ENCODE peak calls at places on chromosomes 1 and 21, in ten cellular contexts. L is activated CD4-positive, alpha-beta T cell treated with anti-CD3 and anti-CD28 coated beads for 24 hours; G is ELR; M is NCI-H1417; U is suprapubic skin; Y is WTC11; S is EL; C is T-helper 1 cell; F is CD8-positive, alpha-beta T cell; V is activated naive CD4-positive, alpha-beta T cell treated with anti-CD3 and anti-CD28 coated beads for 36 hours. T is an unnamed sample.

GRCh38 chr1:237959838-237960237 is 69.1 kb upstream of the ZP4 start:
- DNase-seq in Y (no peak), C (no peak), S (no peak), V (no peak), M (no peak), F (no peak), L (no peak), G (peak; percentile 5), U (no peak), T (no peak)

GRCh38 chr1:24380508-24380907 is 33.1 kb downstream of the STPG1 start:
- DNase-seq in C (no peak), L (no peak), V (no peak), F (no peak), Y (no peak), S (no peak), G (no peak), M (no peak), U (no peak), T (peak; percentile 9)

GRCh38 chr1:206513312-206514111 is 6.2 kb downstream of the RASSF5 start:
- DNase-seq in G (peak; percentile 85), C (no peak), M (no peak), V (no peak), U (peak; percentile 82), Y (no peak), L (no peak), F (no peak), S (peak; percentile 92), T (no peak)

GRCh38 chr1:159821171-159821867 is 5.4 kb upstream of the SLAMF8 start:
- DNase-seq in V (no peak), Y (peak; percentile 25), F (peak; percentile 25), U (no peak), M (peak; percentile 64), S (no peak), L (no peak), G (no peak), C (no peak), T (no peak)

GRCh38 chr1:101567582-101568189 is 330.9 kb downstream of the S1PR1 start:
- DNase-seq in S (peak; percentile 36), L (peak; percentile 9), Y (peak; percentile 48), V (peak; percentile 64), U (no peak), F (peak; percentile 49), G (peak; percentile 57), C (peak; percentile 25), M (peak; percentile 50), T (peak; percentile 46)

GRCh38 chr1:92219028-92219427 is 1.3 kb downstream of the C1orf146 start:
- DNase-seq in V (no peak), Y (no peak), S (no peak), F (no peak), U (no peak), G (peak; percentile 29), M (no peak), C (no peak), L (no peak), T (no peak)

GRCh38 chr1:197911857-197912696 is 5.1 kb upstream of the LHX9 start:
- DNase-seq in Y (peak; percentile 54), V (no peak), F (no peak), M (no peak), G (peak; percentile 30), C (no peak), L (no peak), U (no peak), S (peak; percentile 22), T (peak; percentile 52)

GRCh38 chr1:227764019-227764391 is 28.8 kb downstream of the SNAP47 start:
- DNase-seq in U (no peak), G (peak; percentile 19), F (no peak), M (no peak), S (peak; percentile 52), C (no peak), Y (no peak), V (no peak), L (no peak), T (no peak)

GRCh38 chr21:38993561-38993960 is 187.8 kb downstream of the ETS2 start:
- DNase-seq in V (no peak), F (no peak), L (no peak), U (no peak), G (peak; percentile 90), C (no peak), S (peak; percentile 93), M (no peak), Y (no peak), T (no peak)

GRCh38 chr1:9275567-9276034 is 17.1 kb upstream of the SPSB1 start:
- DNase-seq in S (peak; percentile 95), V (peak; percentile 85), L (peak; percentile 65), F (peak; percentile 21), U (no peak), M (no peak), Y (no peak), G (peak; percentile 95), C (no peak), T (no peak)

GRCh38 chr1:168476588-168477379 is 67.0 kb downstream of the XCL2 start:
- DNase-seq in M (no peak), G (no peak), F (no peak), Y (no peak), S (no peak), V (no peak), C (no peak), L (no peak), U (no peak), T (no peak)

GRCh38 chr21:40881767-40882166 is 34.8 kb upstream of the DSCAM start:
- DNase-seq in L (no peak), U (no peak), S (no peak), G (no peak), F (no peak), M (no peak), Y (no peak), C (no peak), V (no peak), T (no peak)

GRCh38 chr1:208524920-208525319 is 280.7 kb upstream of the PLXNA2 start:
- DNase-seq in S (no peak), M (no peak), F (no peak), L (no peak), C (no peak), V (no peak), U (no peak), Y (no peak), G (no peak), T (no peak)

GRCh38 chr1:116432655-116433282 is 59.7 kb downstream of the ATP1A1 start:
- DNase-seq in U (no peak), F (no peak), M (peak; percentile 50), G (no peak), S (no peak), V (no peak), C (no peak), L (no peak), Y (no peak), T (no peak)

GRCh38 chr1:29125237-29125641 is 1.5 kb upstream of the TMEM200B start:
- DNase-seq in L (no peak), V (no peak), U (peak; percentile 72), S (no peak), G (no peak), F (no peak), M (no peak), C (no peak), Y (no peak), T (no peak)

GRCh38 chr21:46058339-46059145 is 39.4 kb upstream of the COL6A2 start:
- DNase-seq in G (no peak), M (no peak), Y (no peak), C (no peak), S (no peak), L (no peak), F (no peak), V (no peak), U (no peak), T (no peak)

GRCh38 chr1:206738370-206739366 is 31.9 kb upstream of the IL19 start:
- DNase-seq in V (peak; percentile 31), S (peak; percentile 26), C (no peak), M (peak; percentile 26), G (peak; percentile 63), F (no peak), L (no peak), U (no peak), Y (peak; percentile 38), T (no peak)

GRCh38 chr1:60978421-60979357 is 103.7 kb upstream of the NFIA start:
- DNase-seq in M (peak; percentile 67), F (peak; percentile 24), L (peak; percentile 8), U (no peak), C (peak; percentile 14), S (peak; percentile 40), G (peak; percentile 39), V (peak; percentile 57), Y (peak; percentile 20), T (no peak)

GRCh38 chr1:41776896-41777431 is 141.8 kb downstream of the HIVEP3 start:
- DNase-seq in Y (no peak), M (no peak), V (no peak), C (no peak), F (no peak), L (no peak), U (no peak), G (no peak), S (no peak), T (no peak)

GRCh38 chr1:214438059-214438458 is 113.3 kb downstream of the PTPN14 start:
- DNase-seq in G (no peak), L (no peak), C (no peak), F (no peak), V (no peak), S (no peak), Y (peak; percentile 33), U (no peak), M (no peak), T (no peak)

GRCh38 chr1:201495447-201496295 is 11.3 kb downstream of the CSRP1 start:
- DNase-seq in Y (no peak), G (no peak), U (peak; percentile 74), V (no peak), F (no peak), L (no peak), C (no peak), M (no peak), S (no peak), T (no peak)

GRCh38 chr1:3547055-3548005 is 64.0 kb downstream of the MEGF6 start:
- DNase-seq in U (no peak), M (peak; percentile 9), F (no peak), G (no peak), L (no peak), S (no peak), V (no peak), Y (peak; percentile 39), C (no peak), T (no peak)

GRCh38 chr1:35577071-35577998 is 4.2 kb downstream of the TFAP2E start:
- DNase-seq in F (peak; percentile 53), M (no peak), U (peak; percentile 65), Y (peak; percentile 54), S (no peak), G (no peak), L (no peak), V (peak; percentile 76), C (peak; percentile 41), T (peak; percentile 65)

GRCh38 chr1:230682882-230683610 is 30.9 kb downstream of the AGT start:
- DNase-seq in U (no peak), L (no peak), F (no peak), V (no peak), Y (no peak), G (peak; percentile 73), S (peak; percentile 36), C (no peak), M (no peak), T (no peak)

GRCh38 chr1:87757700-87758099 is 429.0 kb downstream of the LMO4 start:
- DNase-seq in F (no peak), M (no peak), C (no peak), V (no peak), G (no peak), S (no peak), U (no peak), Y (no peak), L (no peak), T (no peak)

GRCh38 chr1:87151500-87152421 is 176.9 kb upstream of the LMO4 start:
- DNase-seq in M (no peak), L (peak; percentile 24), G (no peak), Y (peak; percentile 83), S (no peak), F (peak; percentile 16), C (no peak), U (peak; percentile 71), V (peak; percentile 62), T (peak; percentile 88)

GRCh38 chr1:192445849-192446489 is 129.2 kb downstream of the RGS21 start:
- DNase-seq in V (peak; percentile 74), G (peak; percentile 56), U (no peak), C (peak; percentile 50), L (peak; percentile 31), S (peak; percentile 47), F (peak; percentile 64), Y (peak; percentile 29), M (peak; percentile 51), T (no peak)

GRCh38 chr21:45436371-45437040 is 31.5 kb downstream of the COL18A1 start:
- DNase-seq in U (no peak), L (no peak), V (no peak), M (no peak), S (no peak), C (no peak), G (no peak), F (no peak), Y (no peak), T (no peak)